ENCODE peak calls at places on chromosome 20, in four cellular contexts. One of them, this sample, is unnamed.

GRCh38 chr20:4147319-4147718 is 132.0 kb upstream of the RNF24 start:
- DNase-seq in CD8-positive, alpha-beta T cell: no peak
- DNase-seq in NCI-H345: no peak
- DNase-seq in M059J: peak
- DNase-seq in this sample: no peak

GRCh38 chr20:53677447-53678314 is 84.0 kb upstream of the ZNF217 start:
- DNase-seq in CD8-positive, alpha-beta T cell: no peak
- DNase-seq in M059J: peak
- DNase-seq in NCI-H345: no peak
- DNase-seq in this sample: no peak

GRCh38 chr20:568097-568864 is 24.7 kb upstream of the CSNK2A1 start:
- DNase-seq in NCI-H345: no peak
- DNase-seq in CD8-positive, alpha-beta T cell: no peak
- DNase-seq in M059J: peak
- DNase-seq in this sample: no peak

GRCh38 chr20:31861346-31862156 is 8.8 kb downstream of the DUSP15 start:
- DNase-seq in CD8-positive, alpha-beta T cell: peak
- DNase-seq in NCI-H345: peak
- DNase-seq in M059J: peak
- DNase-seq in this sample: peak

GRCh38 chr20:24779166-24779565 is 169.9 kb upstream of the CST7 start:
- DNase-seq in NCI-H345: peak
- DNase-seq in CD8-positive, alpha-beta T cell: no peak
- DNase-seq in M059J: no peak
- DNase-seq in this sample: no peak

GRCh38 chr20:58623579-58624473 is 27.3 kb upstream of the STX16 start:
- DNase-seq in M059J: peak
- DNase-seq in CD8-positive, alpha-beta T cell: no peak
- DNase-seq in NCI-H345: peak
- DNase-seq in this sample: peak

GRCh38 chr20:50333131-50333530 is 142.5 kb downstream of the CEBPB start:
- DNase-seq in M059J: no peak
- DNase-seq in CD8-positive, alpha-beta T cell: no peak
- DNase-seq in NCI-H345: no peak
- DNase-seq in this sample: no peak

GRCh38 chr20:63574156-63574828 is at the start of gene HELZ2:
- DNase-seq in M059J: peak
- DNase-seq in CD8-positive, alpha-beta T cell: peak
- DNase-seq in NCI-H345: peak
- DNase-seq in this sample: peak

GRCh38 chr20:24684421-24684871 is 215.0 kb downstream of the SYNDIG1 start:
- DNase-seq in M059J: no peak
- DNase-seq in NCI-H345: no peak
- DNase-seq in CD8-positive, alpha-beta T cell: no peak
- DNase-seq in this sample: peak

GRCh38 chr20:9185511-9185910 is 116.6 kb downstream of the PLCB4 start:
- DNase-seq in M059J: peak
- DNase-seq in NCI-H345: peak
- DNase-seq in CD8-positive, alpha-beta T cell: no peak
- DNase-seq in this sample: peak

GRCh38 chr20:62595491-62595890 is 46.8 kb upstream of the SLCO4A1 start:
- DNase-seq in CD8-positive, alpha-beta T cell: no peak
- DNase-seq in NCI-H345: no peak
- DNase-seq in M059J: peak
- DNase-seq in this sample: peak

GRCh38 chr20:63785646-63786255 is 45.3 kb downstream of the ZBTB46 start:
- DNase-seq in NCI-H345: no peak
- DNase-seq in M059J: no peak
- DNase-seq in CD8-positive, alpha-beta T cell: no peak
- DNase-seq in this sample: no peak

GRCh38 chr20:56417911-56418310 is 5.9 kb downstream of the CASS4 start:
- DNase-seq in M059J: peak
- DNase-seq in NCI-H345: no peak
- DNase-seq in CD8-positive, alpha-beta T cell: no peak
- DNase-seq in this sample: no peak

GRCh38 chr20:16528078-16528477 is 45.2 kb downstream of the KIF16B start:
- DNase-seq in M059J: peak
- DNase-seq in NCI-H345: peak
- DNase-seq in CD8-positive, alpha-beta T cell: no peak
- DNase-seq in this sample: peak

GRCh38 chr20:56735087-56735642 is 106.1 kb downstream of the TFAP2C start:
- DNase-seq in CD8-positive, alpha-beta T cell: no peak
- DNase-seq in M059J: no peak
- DNase-seq in NCI-H345: peak
- DNase-seq in this sample: no peak

GRCh38 chr20:61331542-61331941 is 79.5 kb downstream of the CDH4 start:
- DNase-seq in CD8-positive, alpha-beta T cell: no peak
- DNase-seq in M059J: no peak
- DNase-seq in NCI-H345: no peak
- DNase-seq in this sample: no peak

GRCh38 chr20:47675190-47676142 is 109.8 kb downstream of the SULF2 start:
- DNase-seq in NCI-H345: no peak
- DNase-seq in M059J: no peak
- DNase-seq in CD8-positive, alpha-beta T cell: no peak
- DNase-seq in this sample: no peak

GRCh38 chr20:61905781-61906523 is 159.7 kb downstream of the TAF4 start:
- DNase-seq in CD8-positive, alpha-beta T cell: no peak
- DNase-seq in NCI-H345: no peak
- DNase-seq in M059J: no peak
- DNase-seq in this sample: no peak

GRCh38 chr20:53579581-53580375 is 13.9 kb downstream of the ZNF217 start:
- DNase-seq in NCI-H345: no peak
- DNase-seq in CD8-positive, alpha-beta T cell: peak
- DNase-seq in M059J: peak
- DNase-seq in this sample: peak

GRCh38 chr20:22861231-22861980 is 173.7 kb upstream of the SSTR4 start:
- DNase-seq in M059J: peak
- DNase-seq in CD8-positive, alpha-beta T cell: no peak
- DNase-seq in NCI-H345: no peak
- DNase-seq in this sample: peak

GRCh38 chr20:2771631-2772080 is 28.8 kb downstream of the CPXM1 start:
- DNase-seq in NCI-H345: no peak
- DNase-seq in M059J: peak
- DNase-seq in CD8-positive, alpha-beta T cell: no peak
- DNase-seq in this sample: peak

GRCh38 chr20:6637160-6637579 is 130.3 kb upstream of the BMP2 start:
- DNase-seq in CD8-positive, alpha-beta T cell: no peak
- DNase-seq in M059J: no peak
- DNase-seq in NCI-H345: no peak
- DNase-seq in this sample: no peak

GRCh38 chr20:17614812-17615644 is 45.2 kb downstream of the DSTN start:
- DNase-seq in CD8-positive, alpha-beta T cell: peak
- DNase-seq in M059J: no peak
- DNase-seq in NCI-H345: no peak
- DNase-seq in this sample: no peak

GRCh38 chr20:46580613-46581012 is 30.2 kb upstream of the OCSTAMP start:
- DNase-seq in NCI-H345: no peak
- DNase-seq in CD8-positive, alpha-beta T cell: no peak
- DNase-seq in M059J: peak
- DNase-seq in this sample: no peak

GRCh38 chr20:61500791-61501321 is 248.8 kb downstream of the CDH4 start:
- DNase-seq in M059J: peak
- DNase-seq in NCI-H345: no peak
- DNase-seq in CD8-positive, alpha-beta T cell: no peak
- DNase-seq in this sample: peak

GRCh38 chr20:56414842-56415765 is 3.0 kb downstream of the CASS4 start:
- DNase-seq in M059J: no peak
- DNase-seq in NCI-H345: no peak
- DNase-seq in CD8-positive, alpha-beta T cell: no peak
- DNase-seq in this sample: no peak

GRCh38 chr20:18267815-18268214 is 20.5 kb upstream of the ZNF133 start:
- DNase-seq in CD8-positive, alpha-beta T cell: no peak
- DNase-seq in NCI-H345: no peak
- DNase-seq in M059J: no peak
- DNase-seq in this sample: no peak

GRCh38 chr20:57436223-57436545 is 45.0 kb downstream of the RBM38 start:
- DNase-seq in M059J: no peak
- DNase-seq in NCI-H345: no peak
- DNase-seq in CD8-positive, alpha-beta T cell: no peak
- DNase-seq in this sample: no peak

GRCh38 chr20:884983-885952 is 30.9 kb downstream of the ANGPT4 start:
- DNase-seq in M059J: peak
- DNase-seq in NCI-H345: no peak
- DNase-seq in CD8-positive, alpha-beta T cell: no peak
- DNase-seq in this sample: peak